ENCODE peak calls at places on chromosomes 3 and 15, in eight cellular contexts. I is CD14-positive monocyte; U is GM23338; C is HCEC 1CT; P is posterior cingulate gyrus; K is stimulated activated CD8-positive, alpha-beta memory T cell treated with anti-CD3 and anti-CD28 coated beads, Interleukin-2, amount 100 ng/mL, for 48 hours; H is activated CD4-positive, CD25-positive, alpha-beta regulatory T cell; A is GM10248. Y is an unnamed sample.

GRCh38 chr15:32994810-32995424 is 199.6 kb downstream of the FMN1 start:
- DNase-seq in A (peak), P (no peak), U (peak), H (no peak), C (peak), K (no peak), I (no peak), Y (peak)

GRCh38 chr15:47514251-47514652 is 203.1 kb upstream of the SEMA6D start:
- DNase-seq in U (no peak), A (no peak), C (peak), I (no peak), H (no peak), K (no peak), P (no peak), Y (peak)

GRCh38 chr15:68584704-68585573 is 6.1 kb downstream of the CORO2B start:
- DNase-seq in U (no peak), I (no peak), A (no peak), C (no peak), H (no peak), P (no peak), K (no peak), Y (no peak)

GRCh38 chr3:169152319-169152718 is 511.2 kb downstream of the MECOM start:
- DNase-seq in K (no peak), A (no peak), I (no peak), C (no peak), U (no peak), P (no peak), H (no peak), Y (no peak)

GRCh38 chr3:127867412-127867811 is 45.1 kb upstream of the MGLL start:
- DNase-seq in H (no peak), C (no peak), U (no peak), P (no peak), I (no peak), K (no peak), A (no peak), Y (no peak)

GRCh38 chr15:36757189-36757814 is 177.9 kb downstream of the CDIN1 start:
- DNase-seq in K (no peak), A (no peak), P (peak), I (no peak), H (no peak), U (no peak), C (no peak), Y (peak)

GRCh38 chr3:161890147-161890625 is 393.6 kb downstream of the OTOL1 start:
- DNase-seq in P (no peak), U (no peak), I (no peak), H (no peak), A (no peak), K (no peak), C (peak), Y (peak)

GRCh38 chr3:194632211-194632982 is 822 bp downstream of the TMEM44 start:
- DNase-seq in K (no peak), H (no peak), I (no peak), A (no peak), U (no peak), P (peak), C (peak), Y (peak)

GRCh38 chr3:53236112-53236841 is 19.5 kb downstream of the TKT start:
- DNase-seq in U (no peak), C (peak), A (no peak), K (no peak), I (peak), H (no peak), P (peak), Y (peak)

GRCh38 chr3:22249658-22250057 is 498.6 kb upstream of the ZNF385D start:
- DNase-seq in P (no peak), A (no peak), I (no peak), C (no peak), U (no peak), H (no peak), K (no peak), Y (no peak)

GRCh38 chr15:50652671-50653070 is 33.9 kb downstream of the TRPM7 start:
- DNase-seq in C (no peak), P (no peak), K (no peak), H (no peak), U (peak), A (no peak), I (no peak), Y (no peak)

GRCh38 chr3:65348596-65348995 is 660.8 kb upstream of the ADAMTS9 start:
- DNase-seq in I (no peak), A (no peak), K (no peak), C (peak), U (peak), P (no peak), H (no peak), Y (peak)

GRCh38 chr15:90402230-90402629 is 14.2 kb downstream of the IQGAP1 start:
- DNase-seq in H (no peak), I (peak), A (no peak), P (no peak), K (no peak), U (no peak), C (peak), Y (peak)

Y was measured in GM23248.